ENCODE peak calls at places on chromosomes 1 and 21, in six cellular contexts. K, R, I, P, W and G are unnamed samples.

GRCh38 chr1:171233183-171233582 is 15.1 kb upstream of the FMO1 start:
- DNase-seq in K (no peak), W (no peak), I (no peak), R (no peak), P (no peak), G (no peak)

GRCh38 chr1:70458120-70458519 is 47.1 kb downstream of the CTH start:
- DNase-seq in I (no peak), R (no peak), K (no peak), P (no peak), W (no peak), G (no peak)

GRCh38 chr1:101185421-101185820 is 51.4 kb upstream of the S1PR1 start:
- DNase-seq in K (no peak), P (no peak), I (no peak), W (no peak), R (no peak), G (no peak)

GRCh38 chr1:228082975-228083870 is 715 bp downstream of the ARF1 start:
- DNase-seq in I (peak; percentile 29), R (peak; percentile 57), P (no peak), K (peak; percentile 89), W (peak; percentile 63), G (no peak)

GRCh38 chr1:1232224-1232800 is at the start of gene B3GALT6:
- DNase-seq in R (no peak), W (no peak), K (no peak), I (no peak), P (no peak), G (no peak)

GRCh38 chr1:112508242-112509004 is at the start of gene WNT2B:
- DNase-seq in W (peak; percentile 36), K (peak; percentile 87), P (no peak), I (peak; percentile 12), R (no peak), G (no peak)

GRCh38 chr1:108877858-108878257 is 1.1 kb downstream of the GPSM2 start:
- DNase-seq in W (no peak), P (no peak), I (no peak), K (no peak), R (no peak), G (no peak)

GRCh38 chr21:38410451-38410850 is 87.8 kb downstream of the ERG start:
- DNase-seq in P (no peak), K (no peak), W (no peak), I (no peak), R (no peak), G (no peak)

GRCh38 chr1:4971666-4972065 is 317.3 kb downstream of the AJAP1 start:
- DNase-seq in P (no peak), R (no peak), I (no peak), W (no peak), K (no peak), G (no peak)

GRCh38 chr1:202165267-202165941 is 5.0 kb upstream of the PTPN7 start:
- DNase-seq in R (no peak), I (no peak), K (peak; percentile 79), W (no peak), P (no peak), G (no peak)

GRCh38 chr21:37917612-37918011 is 1.4 kb upstream of the KCNJ6 start:
- DNase-seq in R (no peak), I (no peak), P (no peak), W (no peak), K (no peak), G (no peak)

GRCh38 chr1:237103021-237103420 is 61.0 kb downstream of the RYR2 start:
- DNase-seq in W (no peak), P (no peak), I (no peak), R (no peak), K (no peak), G (no peak)

GRCh38 chr1:74161494-74161893 is 36.5 kb downstream of the LRRIQ3 start:
- DNase-seq in I (no peak), K (no peak), R (no peak), W (no peak), P (no peak), G (no peak)

GRCh38 chr21:45458281-45459170 is 53.6 kb downstream of the COL18A1 start:
- DNase-seq in P (no peak), K (no peak), W (no peak), I (no peak), R (no peak), G (no peak)

GRCh38 chr1:32753532-32754281 is 51.1 kb upstream of the SYNC start:
- DNase-seq in R (peak; percentile 83), W (peak; percentile 88), P (no peak), K (peak; percentile 99), I (peak; percentile 73), G (peak; percentile 80)

GRCh38 chr1:17295292-17295691 is 12.7 kb upstream of the PADI4 start:
- DNase-seq in I (no peak), W (no peak), R (no peak), P (no peak), K (no peak), G (no peak)

DNA sequence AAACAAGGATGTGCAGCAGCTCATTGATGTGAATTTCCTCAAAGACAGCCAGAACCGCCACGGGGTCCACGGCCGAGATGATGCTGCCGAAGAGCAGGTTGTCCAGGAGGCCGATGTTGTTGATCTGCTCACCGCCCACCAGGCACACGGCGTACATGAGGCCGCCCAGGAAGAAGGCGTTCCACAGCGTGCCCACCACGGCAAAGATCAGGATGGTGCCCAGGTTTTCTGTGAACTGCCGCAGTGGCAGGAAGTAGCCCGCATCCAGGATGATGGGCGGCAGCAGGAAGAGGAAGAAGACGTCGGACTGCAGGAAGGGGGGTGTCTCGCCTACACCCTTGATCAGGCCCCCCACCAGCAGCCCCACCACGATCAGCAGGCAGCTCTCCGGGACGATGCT is 41.1 kb downstream of the SLC9A1 start:
- DNase-seq in R (no peak), I (no peak), W (no peak), K (no peak), P (no peak), G (no peak)
- TF ChIP-seq POLR2AphosphoS5 in R (no peak), I (peak; percentile 20), W (no peak), K (no peak), P (no peak), G (no peak)

DNA sequence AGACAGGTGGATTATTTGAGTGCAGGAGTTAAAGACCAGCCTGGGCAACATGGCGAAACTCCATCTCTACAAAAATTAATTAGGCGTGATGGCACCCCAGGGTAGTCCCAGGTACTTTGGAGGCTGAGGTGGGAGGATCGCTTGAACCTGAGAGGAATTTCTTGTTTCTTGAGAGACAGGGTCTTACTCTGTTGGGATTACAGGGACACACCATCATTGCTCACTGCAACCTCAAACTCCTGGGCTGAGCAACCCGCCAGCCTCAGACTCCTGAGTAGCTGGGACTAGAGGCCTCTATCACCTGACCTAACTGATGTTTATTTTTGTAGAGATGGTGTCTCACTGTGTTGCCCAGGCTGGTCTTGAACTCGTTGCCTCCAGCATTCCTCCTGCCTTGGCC is 24.8 kb downstream of the DHX9 start:
- DNase-seq in R (no peak), K (no peak), I (no peak), W (no peak), P (no peak), G (no peak)
- TF ChIP-seq POLR2AphosphoS5 in R (no peak), K (no peak), I (no peak), W (no peak), P (no peak), G (no peak)

DNA sequence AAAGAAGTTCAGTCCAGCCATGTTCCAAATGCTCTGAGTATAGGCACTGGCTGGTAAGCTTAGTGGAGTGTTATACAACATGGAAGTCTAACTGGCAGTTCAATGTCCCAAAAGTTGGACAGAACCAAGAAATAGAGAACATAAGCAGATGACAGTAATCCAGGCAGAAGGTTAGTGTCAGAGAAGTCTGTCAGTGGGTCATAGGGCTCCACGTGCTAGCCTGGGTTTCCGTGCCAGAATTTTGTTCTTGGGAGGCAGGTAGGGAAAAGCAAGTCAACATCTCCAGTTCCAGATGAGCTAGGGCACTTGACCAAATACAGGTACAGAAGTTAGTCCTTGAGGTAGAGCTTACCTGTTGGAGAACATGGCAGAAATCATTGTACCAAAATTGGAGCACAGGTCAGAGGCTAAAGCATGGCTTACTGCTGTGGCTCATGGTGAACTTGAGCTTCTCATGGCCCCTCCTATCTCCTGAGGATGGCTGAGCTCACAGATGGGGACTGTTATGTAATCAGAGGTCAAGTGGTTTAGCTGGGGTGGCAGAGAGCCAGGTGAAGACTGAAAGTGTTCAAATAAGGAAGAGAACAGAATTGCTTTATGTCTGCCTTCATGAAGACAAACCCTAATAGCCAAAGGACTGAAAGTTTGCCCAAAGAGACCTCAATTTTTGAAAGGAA is 170.8 kb downstream of the NFIA start:
- DNase-seq in R (peak; percentile 90), W (peak; percentile 76), P (no peak), I (peak; percentile 41), K (peak; percentile 49), G (peak; percentile 58)
- TF ChIP-seq POLR2AphosphoS5 in R (peak; percentile 41), W (peak; percentile 26), P (no peak), I (no peak), K (peak; percentile 54), G (peak; percentile 32)

DNA sequence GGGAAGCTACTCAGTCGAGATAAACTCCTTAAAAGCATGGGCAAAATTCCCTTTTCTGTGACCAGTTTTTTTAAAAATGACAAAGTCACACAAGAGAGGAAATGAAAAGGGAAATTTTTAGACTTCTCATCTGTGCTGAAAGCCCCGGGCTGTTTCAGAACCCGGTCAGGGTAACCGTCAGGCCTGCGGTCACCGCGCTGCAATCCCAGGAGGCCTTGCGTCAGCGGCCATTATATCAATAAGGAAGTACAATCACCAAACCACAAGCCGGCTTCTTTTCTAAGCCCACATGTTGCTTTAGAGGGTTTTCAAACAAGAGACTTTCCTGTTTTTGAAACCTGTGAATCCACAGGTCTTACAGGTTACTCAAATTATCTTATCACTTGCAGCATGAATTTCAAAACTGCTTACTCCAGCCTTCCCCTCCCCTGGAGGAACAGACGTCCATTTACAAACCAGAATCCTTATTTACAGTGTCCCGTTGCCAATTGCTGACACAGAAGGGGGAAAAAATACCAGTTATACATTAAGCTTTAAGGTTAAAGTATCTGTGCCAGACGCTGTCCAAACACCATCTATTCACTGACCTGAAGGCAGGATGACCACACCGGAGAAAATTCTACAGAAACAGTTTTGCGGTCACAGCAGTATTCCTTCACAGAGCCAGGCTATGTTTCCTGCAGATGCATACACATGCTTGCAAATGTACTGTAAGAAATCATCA is 165.3 kb downstream of the TOMM20 start:
- DNase-seq in P (no peak), K (peak; percentile 63), W (peak; percentile 88), R (peak; percentile 94), I (peak; percentile 34), G (peak; percentile 80)
- TF ChIP-seq POLR2AphosphoS5 in P (no peak), K (no peak), W (peak; percentile 82), R (peak; percentile 73), I (no peak), G (peak; percentile 20)

GRCh38 chr1:164709541-164710287 is 150.7 kb downstream of the PBX1 start:
- DNase-seq in R (no peak), K (no peak), I (no peak), W (no peak), P (no peak), G (no peak)

GRCh38 chr1:164712131-164713031 is 153.4 kb downstream of the PBX1 start:
- DNase-seq in W (peak; percentile 67), K (peak; percentile 89), P (no peak), I (peak; percentile 100), R (no peak), G (no peak)

GRCh38 chr1:164709108-164709507 is 150.1 kb downstream of the PBX1 start:
- DNase-seq in K (no peak), I (peak; percentile 36), R (no peak), W (no peak), P (no peak), G (no peak)

GRCh38 chr1:164716992-164717703 is 158.2 kb downstream of the PBX1 start:
- DNase-seq in R (no peak), W (no peak), K (no peak), I (no peak), P (no peak), G (no peak)

GRCh38 chr1:164713446-164714204 is 154.6 kb downstream of the PBX1 start:
- DNase-seq in I (no peak), K (no peak), W (no peak), P (no peak), R (no peak), G (no peak)
- TF ChIP-seq POLR2AphosphoS5 in I (no peak), K (no peak), W (peak; percentile 13), P (no peak), R (no peak), G (no peak)